ENCODE peak calls at places on chromosomes 6 and 20, in ten cellular contexts. One of them, this sample, is unnamed.

GRCh38 chr6:138971601-138972000 is 16.5 kb downstream of the REPS1 start:
- DNase-seq in tibial artery: no peak
- DNase-seq in activated CD4-positive, alpha-beta T cell treated with anti-CD3 and anti-CD28 coated beads for 4 hours: no peak
- DNase-seq in epithelial cell of esophagus: peak
- DNase-seq in spleen: no peak
- DNase-seq in prostate gland: no peak
- DNase-seq in epithelial cell of prostate: no peak
- DNase-seq in K562: no peak
- DNase-seq in fibroblast of pulmonary artery: peak
- DNase-seq in MV-4-11: no peak
- DNase-seq in this sample: no peak

GRCh38 chr6:137749595-137750215 is 117.4 kb upstream of the TNFAIP3 start:
- DNase-seq in tibial artery: no peak
- DNase-seq in activated CD4-positive, alpha-beta T cell treated with anti-CD3 and anti-CD28 coated beads for 4 hours: no peak
- DNase-seq in epithelial cell of esophagus: peak
- DNase-seq in spleen: no peak
- DNase-seq in prostate gland: no peak
- DNase-seq in epithelial cell of prostate: no peak
- DNase-seq in K562: no peak
- DNase-seq in fibroblast of pulmonary artery: peak
- DNase-seq in MV-4-11: no peak
- DNase-seq in this sample: no peak

GRCh38 chr6:27592481-27593199 is 119.7 kb upstream of the ZNF184 start:
- DNase-seq in tibial artery: no peak
- DNase-seq in activated CD4-positive, alpha-beta T cell treated with anti-CD3 and anti-CD28 coated beads for 4 hours: no peak
- DNase-seq in epithelial cell of esophagus: peak
- DNase-seq in spleen: no peak
- DNase-seq in prostate gland: no peak
- DNase-seq in epithelial cell of prostate: peak
- DNase-seq in K562: peak
- DNase-seq in fibroblast of pulmonary artery: peak
- DNase-seq in MV-4-11: peak
- DNase-seq in this sample: no peak

GRCh38 chr20:25005220-25005619 is 12.7 kb upstream of the APMAP start:
- DNase-seq in tibial artery: peak
- DNase-seq in activated CD4-positive, alpha-beta T cell treated with anti-CD3 and anti-CD28 coated beads for 4 hours: no peak
- DNase-seq in epithelial cell of esophagus: no peak
- DNase-seq in spleen: no peak
- DNase-seq in prostate gland: peak
- DNase-seq in epithelial cell of prostate: no peak
- DNase-seq in K562: no peak
- DNase-seq in fibroblast of pulmonary artery: peak
- DNase-seq in MV-4-11: no peak
- DNase-seq in this sample: peak

GRCh38 chr6:36738108-36738507 is 40.5 kb downstream of the RAB44 start:
- DNase-seq in tibial artery: no peak
- DNase-seq in activated CD4-positive, alpha-beta T cell treated with anti-CD3 and anti-CD28 coated beads for 4 hours: no peak
- DNase-seq in epithelial cell of esophagus: no peak
- DNase-seq in spleen: no peak
- DNase-seq in prostate gland: no peak
- DNase-seq in epithelial cell of prostate: no peak
- DNase-seq in K562: no peak
- DNase-seq in fibroblast of pulmonary artery: no peak
- DNase-seq in MV-4-11: no peak
- DNase-seq in this sample: no peak

GRCh38 chr20:24629668-24630067 is 160.2 kb downstream of the SYNDIG1 start:
- DNase-seq in tibial artery: no peak
- DNase-seq in activated CD4-positive, alpha-beta T cell treated with anti-CD3 and anti-CD28 coated beads for 4 hours: no peak
- DNase-seq in epithelial cell of esophagus: no peak
- DNase-seq in spleen: no peak
- DNase-seq in prostate gland: peak
- DNase-seq in epithelial cell of prostate: no peak
- DNase-seq in K562: no peak
- DNase-seq in fibroblast of pulmonary artery: peak
- DNase-seq in MV-4-11: no peak
- DNase-seq in this sample: peak

GRCh38 chr6:154481541-154482013 is 28.9 kb downstream of the CNKSR3 start:
- DNase-seq in tibial artery: no peak
- DNase-seq in activated CD4-positive, alpha-beta T cell treated with anti-CD3 and anti-CD28 coated beads for 4 hours: no peak
- DNase-seq in epithelial cell of esophagus: no peak
- DNase-seq in spleen: no peak
- DNase-seq in prostate gland: no peak
- DNase-seq in epithelial cell of prostate: no peak
- DNase-seq in K562: no peak
- DNase-seq in fibroblast of pulmonary artery: no peak
- DNase-seq in MV-4-11: no peak
- DNase-seq in this sample: no peak

GRCh38 chr20:55678126-55678525 is 327.2 kb downstream of the CBLN4 start:
- DNase-seq in tibial artery: no peak
- DNase-seq in activated CD4-positive, alpha-beta T cell treated with anti-CD3 and anti-CD28 coated beads for 4 hours: no peak
- DNase-seq in epithelial cell of esophagus: no peak
- DNase-seq in spleen: no peak
- DNase-seq in prostate gland: no peak
- DNase-seq in epithelial cell of prostate: no peak
- DNase-seq in K562: no peak
- DNase-seq in fibroblast of pulmonary artery: no peak
- DNase-seq in MV-4-11: no peak
- DNase-seq in this sample: no peak